ENCODE peak calls at places on chromosomes 1 and 21, in five cellular contexts. One of them, this sample, is unnamed.
A peak's percentile ranks its signal among the peaks of the same experiment; 100 is the strongest.

GRCh38 chr1:183227963-183228649 is 42.0 kb downstream of the LAMC2 start:
- DNase-seq in stimulated activated CD4-positive, alpha-beta T cell treated with anti-CD3 and anti-CD28 coated beads, Interleukin-2, amount 100 ng/mL, for 48 hours: peak; percentile 43
- DNase-seq in stimulated activated CD8-positive, alpha-beta memory T cell treated with anti-CD3 and anti-CD28 coated beads, Interleukin-4, amount 100 ng/mL, for 1 hour: no peak
- DNase-seq in NCI-H2107: no peak
- DNase-seq in activated naive CD4-positive, alpha-beta T cell treated with Interleukin-2 at 50 U/mL for 16 hours: peak; percentile 7
- DNase-seq in this sample: no peak

GRCh38 chr21:29151937-29152336 is 21.5 kb downstream of the MAP3K7CL start:
- DNase-seq in NCI-H2107: no peak
- DNase-seq in stimulated activated CD4-positive, alpha-beta T cell treated with anti-CD3 and anti-CD28 coated beads, Interleukin-2, amount 100 ng/mL, for 48 hours: no peak
- DNase-seq in activated naive CD4-positive, alpha-beta T cell treated with Interleukin-2 at 50 U/mL for 16 hours: no peak
- DNase-seq in stimulated activated CD8-positive, alpha-beta memory T cell treated with anti-CD3 and anti-CD28 coated beads, Interleukin-4, amount 100 ng/mL, for 1 hour: no peak
- DNase-seq in this sample: no peak

GRCh38 chr1:117674521-117675400 is 68.9 kb downstream of the TENT5C start:
- DNase-seq in NCI-H2107: no peak
- DNase-seq in stimulated activated CD4-positive, alpha-beta T cell treated with anti-CD3 and anti-CD28 coated beads, Interleukin-2, amount 100 ng/mL, for 48 hours: no peak
- DNase-seq in stimulated activated CD8-positive, alpha-beta memory T cell treated with anti-CD3 and anti-CD28 coated beads, Interleukin-4, amount 100 ng/mL, for 1 hour: no peak
- DNase-seq in activated naive CD4-positive, alpha-beta T cell treated with Interleukin-2 at 50 U/mL for 16 hours: peak; percentile 47
- DNase-seq in this sample: no peak

GRCh38 chr1:66938618-66939017 is 13.8 kb downstream of the MIER1 start:
- DNase-seq in stimulated activated CD4-positive, alpha-beta T cell treated with anti-CD3 and anti-CD28 coated beads, Interleukin-2, amount 100 ng/mL, for 48 hours: no peak
- DNase-seq in stimulated activated CD8-positive, alpha-beta memory T cell treated with anti-CD3 and anti-CD28 coated beads, Interleukin-4, amount 100 ng/mL, for 1 hour: no peak
- DNase-seq in NCI-H2107: no peak
- DNase-seq in activated naive CD4-positive, alpha-beta T cell treated with Interleukin-2 at 50 U/mL for 16 hours: no peak
- DNase-seq in this sample: peak; percentile 55

GRCh38 chr1:151372411-151372934 is at the start of gene SELENBP1:
- DNase-seq in activated naive CD4-positive, alpha-beta T cell treated with Interleukin-2 at 50 U/mL for 16 hours: no peak
- DNase-seq in stimulated activated CD8-positive, alpha-beta memory T cell treated with anti-CD3 and anti-CD28 coated beads, Interleukin-4, amount 100 ng/mL, for 1 hour: no peak
- DNase-seq in NCI-H2107: peak; percentile 52
- DNase-seq in stimulated activated CD4-positive, alpha-beta T cell treated with anti-CD3 and anti-CD28 coated beads, Interleukin-2, amount 100 ng/mL, for 48 hours: no peak
- DNase-seq in this sample: no peak

GRCh38 chr1:229624906-229625871 is 733 bp downstream of the TAF5L start:
- DNase-seq in stimulated activated CD4-positive, alpha-beta T cell treated with anti-CD3 and anti-CD28 coated beads, Interleukin-2, amount 100 ng/mL, for 48 hours: peak; percentile 56
- DNase-seq in activated naive CD4-positive, alpha-beta T cell treated with Interleukin-2 at 50 U/mL for 16 hours: peak; percentile 58
- DNase-seq in stimulated activated CD8-positive, alpha-beta memory T cell treated with anti-CD3 and anti-CD28 coated beads, Interleukin-4, amount 100 ng/mL, for 1 hour: no peak
- DNase-seq in NCI-H2107: peak; percentile 59
- DNase-seq in this sample: peak; percentile 11

GRCh38 chr1:70327306-70328076 is 27.0 kb downstream of the ANKRD13C start:
- DNase-seq in activated naive CD4-positive, alpha-beta T cell treated with Interleukin-2 at 50 U/mL for 16 hours: no peak
- DNase-seq in NCI-H2107: no peak
- DNase-seq in stimulated activated CD8-positive, alpha-beta memory T cell treated with anti-CD3 and anti-CD28 coated beads, Interleukin-4, amount 100 ng/mL, for 1 hour: no peak
- DNase-seq in stimulated activated CD4-positive, alpha-beta T cell treated with anti-CD3 and anti-CD28 coated beads, Interleukin-2, amount 100 ng/mL, for 48 hours: no peak
- DNase-seq in this sample: no peak

GRCh38 chr1:184866991-184867788 is 107.1 kb downstream of the NIBAN1 start:
- DNase-seq in activated naive CD4-positive, alpha-beta T cell treated with Interleukin-2 at 50 U/mL for 16 hours: peak; percentile 65
- DNase-seq in stimulated activated CD8-positive, alpha-beta memory T cell treated with anti-CD3 and anti-CD28 coated beads, Interleukin-4, amount 100 ng/mL, for 1 hour: peak; percentile 29
- DNase-seq in stimulated activated CD4-positive, alpha-beta T cell treated with anti-CD3 and anti-CD28 coated beads, Interleukin-2, amount 100 ng/mL, for 48 hours: no peak
- DNase-seq in NCI-H2107: no peak
- DNase-seq in this sample: no peak

GRCh38 chr1:233261615-233262168 is 33.8 kb downstream of the PCNX2 start:
- DNase-seq in NCI-H2107: no peak
- DNase-seq in stimulated activated CD8-positive, alpha-beta memory T cell treated with anti-CD3 and anti-CD28 coated beads, Interleukin-4, amount 100 ng/mL, for 1 hour: no peak
- DNase-seq in activated naive CD4-positive, alpha-beta T cell treated with Interleukin-2 at 50 U/mL for 16 hours: no peak
- DNase-seq in stimulated activated CD4-positive, alpha-beta T cell treated with anti-CD3 and anti-CD28 coated beads, Interleukin-2, amount 100 ng/mL, for 48 hours: no peak
- DNase-seq in this sample: no peak

GRCh38 chr1:230797376-230798186 is 50.4 kb downstream of the CAPN9 start:
- DNase-seq in NCI-H2107: peak; percentile 69
- DNase-seq in activated naive CD4-positive, alpha-beta T cell treated with Interleukin-2 at 50 U/mL for 16 hours: no peak
- DNase-seq in stimulated activated CD8-positive, alpha-beta memory T cell treated with anti-CD3 and anti-CD28 coated beads, Interleukin-4, amount 100 ng/mL, for 1 hour: no peak
- DNase-seq in stimulated activated CD4-positive, alpha-beta T cell treated with anti-CD3 and anti-CD28 coated beads, Interleukin-2, amount 100 ng/mL, for 48 hours: no peak
- DNase-seq in this sample: no peak

GRCh38 chr1:225845633-225846259 is 35.8 kb downstream of the EPHX1 start:
- DNase-seq in NCI-H2107: peak; percentile 53
- DNase-seq in activated naive CD4-positive, alpha-beta T cell treated with Interleukin-2 at 50 U/mL for 16 hours: peak; percentile 28
- DNase-seq in stimulated activated CD4-positive, alpha-beta T cell treated with anti-CD3 and anti-CD28 coated beads, Interleukin-2, amount 100 ng/mL, for 48 hours: peak; percentile 25
- DNase-seq in stimulated activated CD8-positive, alpha-beta memory T cell treated with anti-CD3 and anti-CD28 coated beads, Interleukin-4, amount 100 ng/mL, for 1 hour: no peak
- DNase-seq in this sample: peak; percentile 33

GRCh38 chr1:180168786-180169640 is 14.3 kb downstream of the QSOX1 start:
- DNase-seq in stimulated activated CD8-positive, alpha-beta memory T cell treated with anti-CD3 and anti-CD28 coated beads, Interleukin-4, amount 100 ng/mL, for 1 hour: no peak
- DNase-seq in stimulated activated CD4-positive, alpha-beta T cell treated with anti-CD3 and anti-CD28 coated beads, Interleukin-2, amount 100 ng/mL, for 48 hours: peak; percentile 17
- DNase-seq in activated naive CD4-positive, alpha-beta T cell treated with Interleukin-2 at 50 U/mL for 16 hours: peak; percentile 24
- DNase-seq in NCI-H2107: no peak
- DNase-seq in this sample: peak; percentile 21

GRCh38 chr1:112144738-112145426 is 155.4 kb upstream of the KCND3 start:
- DNase-seq in stimulated activated CD4-positive, alpha-beta T cell treated with anti-CD3 and anti-CD28 coated beads, Interleukin-2, amount 100 ng/mL, for 48 hours: no peak
- DNase-seq in activated naive CD4-positive, alpha-beta T cell treated with Interleukin-2 at 50 U/mL for 16 hours: no peak
- DNase-seq in stimulated activated CD8-positive, alpha-beta memory T cell treated with anti-CD3 and anti-CD28 coated beads, Interleukin-4, amount 100 ng/mL, for 1 hour: no peak
- DNase-seq in NCI-H2107: no peak
- DNase-seq in this sample: no peak

GRCh38 chr21:46411236-46411635 is 47.5 kb upstream of the DIP2A start:
- DNase-seq in stimulated activated CD8-positive, alpha-beta memory T cell treated with anti-CD3 and anti-CD28 coated beads, Interleukin-4, amount 100 ng/mL, for 1 hour: no peak
- DNase-seq in stimulated activated CD4-positive, alpha-beta T cell treated with anti-CD3 and anti-CD28 coated beads, Interleukin-2, amount 100 ng/mL, for 48 hours: no peak
- DNase-seq in NCI-H2107: no peak
- DNase-seq in activated naive CD4-positive, alpha-beta T cell treated with Interleukin-2 at 50 U/mL for 16 hours: no peak
- DNase-seq in this sample: no peak

GRCh38 chr1:29501227-29501976 is 265.1 kb downstream of the PTPRU start:
- DNase-seq in stimulated activated CD8-positive, alpha-beta memory T cell treated with anti-CD3 and anti-CD28 coated beads, Interleukin-4, amount 100 ng/mL, for 1 hour: no peak
- DNase-seq in activated naive CD4-positive, alpha-beta T cell treated with Interleukin-2 at 50 U/mL for 16 hours: no peak
- DNase-seq in stimulated activated CD4-positive, alpha-beta T cell treated with anti-CD3 and anti-CD28 coated beads, Interleukin-2, amount 100 ng/mL, for 48 hours: no peak
- DNase-seq in NCI-H2107: no peak
- DNase-seq in this sample: no peak

GRCh38 chr1:44799770-44800584 is at the start of gene PLK3:
- DNase-seq in stimulated activated CD8-positive, alpha-beta memory T cell treated with anti-CD3 and anti-CD28 coated beads, Interleukin-4, amount 100 ng/mL, for 1 hour: peak; percentile 94
- DNase-seq in activated naive CD4-positive, alpha-beta T cell treated with Interleukin-2 at 50 U/mL for 16 hours: peak; percentile 98
- DNase-seq in NCI-H2107: peak; percentile 97
- DNase-seq in stimulated activated CD4-positive, alpha-beta T cell treated with anti-CD3 and anti-CD28 coated beads, Interleukin-2, amount 100 ng/mL, for 48 hours: peak; percentile 97
- DNase-seq in this sample: peak; percentile 91

GRCh38 chr1:89932598-89933364 is 62.1 kb upstream of the ZNF326 start:
- DNase-seq in stimulated activated CD8-positive, alpha-beta memory T cell treated with anti-CD3 and anti-CD28 coated beads, Interleukin-4, amount 100 ng/mL, for 1 hour: no peak
- DNase-seq in NCI-H2107: no peak
- DNase-seq in activated naive CD4-positive, alpha-beta T cell treated with Interleukin-2 at 50 U/mL for 16 hours: no peak
- DNase-seq in stimulated activated CD4-positive, alpha-beta T cell treated with anti-CD3 and anti-CD28 coated beads, Interleukin-2, amount 100 ng/mL, for 48 hours: no peak
- DNase-seq in this sample: no peak

GRCh38 chr1:248810727-248811513 is 14.8 kb downstream of the SH3BP5L start:
- DNase-seq in stimulated activated CD4-positive, alpha-beta T cell treated with anti-CD3 and anti-CD28 coated beads, Interleukin-2, amount 100 ng/mL, for 48 hours: no peak
- DNase-seq in activated naive CD4-positive, alpha-beta T cell treated with Interleukin-2 at 50 U/mL for 16 hours: no peak
- DNase-seq in NCI-H2107: no peak
- DNase-seq in stimulated activated CD8-positive, alpha-beta memory T cell treated with anti-CD3 and anti-CD28 coated beads, Interleukin-4, amount 100 ng/mL, for 1 hour: no peak
- DNase-seq in this sample: no peak

GRCh38 chr1:65813956-65814355 is 21.3 kb downstream of the PDE4B start:
- DNase-seq in stimulated activated CD8-positive, alpha-beta memory T cell treated with anti-CD3 and anti-CD28 coated beads, Interleukin-4, amount 100 ng/mL, for 1 hour: no peak
- DNase-seq in activated naive CD4-positive, alpha-beta T cell treated with Interleukin-2 at 50 U/mL for 16 hours: no peak
- DNase-seq in NCI-H2107: no peak
- DNase-seq in stimulated activated CD4-positive, alpha-beta T cell treated with anti-CD3 and anti-CD28 coated beads, Interleukin-2, amount 100 ng/mL, for 48 hours: no peak
- DNase-seq in this sample: no peak

GRCh38 chr1:47449702-47450552 is 12.1 kb downstream of the FOXD2 start:
- DNase-seq in stimulated activated CD8-positive, alpha-beta memory T cell treated with anti-CD3 and anti-CD28 coated beads, Interleukin-4, amount 100 ng/mL, for 1 hour: no peak
- DNase-seq in activated naive CD4-positive, alpha-beta T cell treated with Interleukin-2 at 50 U/mL for 16 hours: no peak
- DNase-seq in NCI-H2107: no peak
- DNase-seq in stimulated activated CD4-positive, alpha-beta T cell treated with anti-CD3 and anti-CD28 coated beads, Interleukin-2, amount 100 ng/mL, for 48 hours: no peak
- DNase-seq in this sample: no peak

GRCh38 chr1:206634365-206635079 is 814 bp upstream of the DYRK3 start:
- DNase-seq in stimulated activated CD8-positive, alpha-beta memory T cell treated with anti-CD3 and anti-CD28 coated beads, Interleukin-4, amount 100 ng/mL, for 1 hour: peak; percentile 39
- DNase-seq in activated naive CD4-positive, alpha-beta T cell treated with Interleukin-2 at 50 U/mL for 16 hours: peak; percentile 80
- DNase-seq in NCI-H2107: peak; percentile 83
- DNase-seq in stimulated activated CD4-positive, alpha-beta T cell treated with anti-CD3 and anti-CD28 coated beads, Interleukin-2, amount 100 ng/mL, for 48 hours: peak; percentile 76
- DNase-seq in this sample: peak; percentile 27

GRCh38 chr21:43337901-43338655 is 88.9 kb downstream of the SIK1 start:
- DNase-seq in activated naive CD4-positive, alpha-beta T cell treated with Interleukin-2 at 50 U/mL for 16 hours: no peak
- DNase-seq in stimulated activated CD4-positive, alpha-beta T cell treated with anti-CD3 and anti-CD28 coated beads, Interleukin-2, amount 100 ng/mL, for 48 hours: no peak
- DNase-seq in stimulated activated CD8-positive, alpha-beta memory T cell treated with anti-CD3 and anti-CD28 coated beads, Interleukin-4, amount 100 ng/mL, for 1 hour: no peak
- DNase-seq in NCI-H2107: no peak
- DNase-seq in this sample: no peak

GRCh38 chr1:192571706-192572105 is 3.9 kb upstream of the RGS1 start:
- DNase-seq in activated naive CD4-positive, alpha-beta T cell treated with Interleukin-2 at 50 U/mL for 16 hours: no peak
- DNase-seq in stimulated activated CD4-positive, alpha-beta T cell treated with anti-CD3 and anti-CD28 coated beads, Interleukin-2, amount 100 ng/mL, for 48 hours: no peak
- DNase-seq in NCI-H2107: no peak
- DNase-seq in stimulated activated CD8-positive, alpha-beta memory T cell treated with anti-CD3 and anti-CD28 coated beads, Interleukin-4, amount 100 ng/mL, for 1 hour: no peak
- DNase-seq in this sample: no peak

GRCh38 chr21:36729301-36729970 is 30.5 kb downstream of the SIM2 start:
- DNase-seq in activated naive CD4-positive, alpha-beta T cell treated with Interleukin-2 at 50 U/mL for 16 hours: no peak
- DNase-seq in NCI-H2107: no peak
- DNase-seq in stimulated activated CD4-positive, alpha-beta T cell treated with anti-CD3 and anti-CD28 coated beads, Interleukin-2, amount 100 ng/mL, for 48 hours: no peak
- DNase-seq in stimulated activated CD8-positive, alpha-beta memory T cell treated with anti-CD3 and anti-CD28 coated beads, Interleukin-4, amount 100 ng/mL, for 1 hour: no peak
- DNase-seq in this sample: no peak

GRCh38 chr1:84700065-84700464 is 9.8 kb upstream of the SSX2IP start:
- DNase-seq in stimulated activated CD8-positive, alpha-beta memory T cell treated with anti-CD3 and anti-CD28 coated beads, Interleukin-4, amount 100 ng/mL, for 1 hour: no peak
- DNase-seq in NCI-H2107: no peak
- DNase-seq in activated naive CD4-positive, alpha-beta T cell treated with Interleukin-2 at 50 U/mL for 16 hours: no peak
- DNase-seq in stimulated activated CD4-positive, alpha-beta T cell treated with anti-CD3 and anti-CD28 coated beads, Interleukin-2, amount 100 ng/mL, for 48 hours: no peak
- DNase-seq in this sample: no peak

GRCh38 chr1:213284626-213285025 is 233.6 kb downstream of the RPS6KC1 start:
- DNase-seq in activated naive CD4-positive, alpha-beta T cell treated with Interleukin-2 at 50 U/mL for 16 hours: no peak
- DNase-seq in stimulated activated CD4-positive, alpha-beta T cell treated with anti-CD3 and anti-CD28 coated beads, Interleukin-2, amount 100 ng/mL, for 48 hours: no peak
- DNase-seq in NCI-H2107: no peak
- DNase-seq in stimulated activated CD8-positive, alpha-beta memory T cell treated with anti-CD3 and anti-CD28 coated beads, Interleukin-4, amount 100 ng/mL, for 1 hour: no peak
- DNase-seq in this sample: no peak

GRCh38 chr1:229557913-229558414 is 543 bp downstream of the ABCB10 start:
- DNase-seq in NCI-H2107: no peak
- DNase-seq in stimulated activated CD4-positive, alpha-beta T cell treated with anti-CD3 and anti-CD28 coated beads, Interleukin-2, amount 100 ng/mL, for 48 hours: peak; percentile 28
- DNase-seq in stimulated activated CD8-positive, alpha-beta memory T cell treated with anti-CD3 and anti-CD28 coated beads, Interleukin-4, amount 100 ng/mL, for 1 hour: no peak
- DNase-seq in activated naive CD4-positive, alpha-beta T cell treated with Interleukin-2 at 50 U/mL for 16 hours: peak; percentile 38
- DNase-seq in this sample: no peak

GRCh38 chr1:234997201-234998173 is 131.2 kb downstream of the TOMM20 start:
- DNase-seq in activated naive CD4-positive, alpha-beta T cell treated with Interleukin-2 at 50 U/mL for 16 hours: no peak
- DNase-seq in stimulated activated CD4-positive, alpha-beta T cell treated with anti-CD3 and anti-CD28 coated beads, Interleukin-2, amount 100 ng/mL, for 48 hours: no peak
- DNase-seq in stimulated activated CD8-positive, alpha-beta memory T cell treated with anti-CD3 and anti-CD28 coated beads, Interleukin-4, amount 100 ng/mL, for 1 hour: no peak
- DNase-seq in NCI-H2107: no peak
- DNase-seq in this sample: peak; percentile 93

GRCh38 chr1:9655127-9655723 is 3.7 kb downstream of the PIK3CD start:
- DNase-seq in activated naive CD4-positive, alpha-beta T cell treated with Interleukin-2 at 50 U/mL for 16 hours: peak; percentile 65
- DNase-seq in stimulated activated CD8-positive, alpha-beta memory T cell treated with anti-CD3 and anti-CD28 coated beads, Interleukin-4, amount 100 ng/mL, for 1 hour: no peak
- DNase-seq in NCI-H2107: no peak
- DNase-seq in stimulated activated CD4-positive, alpha-beta T cell treated with anti-CD3 and anti-CD28 coated beads, Interleukin-2, amount 100 ng/mL, for 48 hours: peak; percentile 43
- DNase-seq in this sample: no peak

GRCh38 chr1:101137144-101138126 is 99.4 kb upstream of the S1PR1 start:
- DNase-seq in stimulated activated CD8-positive, alpha-beta memory T cell treated with anti-CD3 and anti-CD28 coated beads, Interleukin-4, amount 100 ng/mL, for 1 hour: no peak
- DNase-seq in stimulated activated CD4-positive, alpha-beta T cell treated with anti-CD3 and anti-CD28 coated beads, Interleukin-2, amount 100 ng/mL, for 48 hours: no peak
- DNase-seq in NCI-H2107: no peak
- DNase-seq in activated naive CD4-positive, alpha-beta T cell treated with Interleukin-2 at 50 U/mL for 16 hours: no peak
- DNase-seq in this sample: no peak

GRCh38 chr1:97334454-97334853 is 586.4 kb downstream of the DPYD start:
- DNase-seq in stimulated activated CD4-positive, alpha-beta T cell treated with anti-CD3 and anti-CD28 coated beads, Interleukin-2, amount 100 ng/mL, for 48 hours: no peak
- DNase-seq in NCI-H2107: no peak
- DNase-seq in stimulated activated CD8-positive, alpha-beta memory T cell treated with anti-CD3 and anti-CD28 coated beads, Interleukin-4, amount 100 ng/mL, for 1 hour: no peak
- DNase-seq in activated naive CD4-positive, alpha-beta T cell treated with Interleukin-2 at 50 U/mL for 16 hours: no peak
- DNase-seq in this sample: no peak

GRCh38 chr1:240455228-240455821 is 156.6 kb downstream of the GREM2 start:
- DNase-seq in stimulated activated CD4-positive, alpha-beta T cell treated with anti-CD3 and anti-CD28 coated beads, Interleukin-2, amount 100 ng/mL, for 48 hours: no peak
- DNase-seq in activated naive CD4-positive, alpha-beta T cell treated with Interleukin-2 at 50 U/mL for 16 hours: no peak
- DNase-seq in NCI-H2107: no peak
- DNase-seq in stimulated activated CD8-positive, alpha-beta memory T cell treated with anti-CD3 and anti-CD28 coated beads, Interleukin-4, amount 100 ng/mL, for 1 hour: no peak
- DNase-seq in this sample: no peak

GRCh38 chr1:2234762-2235113 is 6.6 kb downstream of the SKI start:
- DNase-seq in stimulated activated CD8-positive, alpha-beta memory T cell treated with anti-CD3 and anti-CD28 coated beads, Interleukin-4, amount 100 ng/mL, for 1 hour: no peak
- DNase-seq in NCI-H2107: no peak
- DNase-seq in activated naive CD4-positive, alpha-beta T cell treated with Interleukin-2 at 50 U/mL for 16 hours: no peak
- DNase-seq in stimulated activated CD4-positive, alpha-beta T cell treated with anti-CD3 and anti-CD28 coated beads, Interleukin-2, amount 100 ng/mL, for 48 hours: no peak
- DNase-seq in this sample: no peak

GRCh38 chr1:119347858-119348257 is 20.7 kb upstream of the HAO2 start:
- DNase-seq in activated naive CD4-positive, alpha-beta T cell treated with Interleukin-2 at 50 U/mL for 16 hours: no peak
- DNase-seq in stimulated activated CD8-positive, alpha-beta memory T cell treated with anti-CD3 and anti-CD28 coated beads, Interleukin-4, amount 100 ng/mL, for 1 hour: no peak
- DNase-seq in NCI-H2107: no peak
- DNase-seq in stimulated activated CD4-positive, alpha-beta T cell treated with anti-CD3 and anti-CD28 coated beads, Interleukin-2, amount 100 ng/mL, for 48 hours: no peak
- DNase-seq in this sample: no peak

GRCh38 chr1:54603241-54603640 is 20.1 kb downstream of the FAM151A start:
- DNase-seq in stimulated activated CD4-positive, alpha-beta T cell treated with anti-CD3 and anti-CD28 coated beads, Interleukin-2, amount 100 ng/mL, for 48 hours: no peak
- DNase-seq in activated naive CD4-positive, alpha-beta T cell treated with Interleukin-2 at 50 U/mL for 16 hours: no peak
- DNase-seq in stimulated activated CD8-positive, alpha-beta memory T cell treated with anti-CD3 and anti-CD28 coated beads, Interleukin-4, amount 100 ng/mL, for 1 hour: no peak
- DNase-seq in NCI-H2107: no peak
- DNase-seq in this sample: no peak

GRCh38 chr21:26679299-26679698 is 106.2 kb upstream of the CYYR1 start:
- DNase-seq in stimulated activated CD4-positive, alpha-beta T cell treated with anti-CD3 and anti-CD28 coated beads, Interleukin-2, amount 100 ng/mL, for 48 hours: no peak
- DNase-seq in stimulated activated CD8-positive, alpha-beta memory T cell treated with anti-CD3 and anti-CD28 coated beads, Interleukin-4, amount 100 ng/mL, for 1 hour: no peak
- DNase-seq in activated naive CD4-positive, alpha-beta T cell treated with Interleukin-2 at 50 U/mL for 16 hours: no peak
- DNase-seq in NCI-H2107: no peak
- DNase-seq in this sample: no peak

GRCh38 chr1:205626216-205626615 is 5.6 kb downstream of the ELK4 start:
- DNase-seq in stimulated activated CD8-positive, alpha-beta memory T cell treated with anti-CD3 and anti-CD28 coated beads, Interleukin-4, amount 100 ng/mL, for 1 hour: no peak
- DNase-seq in NCI-H2107: no peak
- DNase-seq in activated naive CD4-positive, alpha-beta T cell treated with Interleukin-2 at 50 U/mL for 16 hours: no peak
- DNase-seq in stimulated activated CD4-positive, alpha-beta T cell treated with anti-CD3 and anti-CD28 coated beads, Interleukin-2, amount 100 ng/mL, for 48 hours: no peak
- DNase-seq in this sample: no peak

GRCh38 chr21:44571296-44571695 is 2.2 kb upstream of the KRTAP10-4 start:
- DNase-seq in stimulated activated CD4-positive, alpha-beta T cell treated with anti-CD3 and anti-CD28 coated beads, Interleukin-2, amount 100 ng/mL, for 48 hours: no peak
- DNase-seq in activated naive CD4-positive, alpha-beta T cell treated with Interleukin-2 at 50 U/mL for 16 hours: no peak
- DNase-seq in stimulated activated CD8-positive, alpha-beta memory T cell treated with anti-CD3 and anti-CD28 coated beads, Interleukin-4, amount 100 ng/mL, for 1 hour: no peak
- DNase-seq in NCI-H2107: no peak
- DNase-seq in this sample: no peak

This sample was measured in SW 1271.